ENCODE peak calls at places on chromosomes 1 and 21, in six cellular contexts. V is stimulated activated CD4-positive, alpha-beta T cell treated with anti-CD3 and anti-CD28 coated beads, Interleukin-12 subunit alpha, Interleukin-12 subunit beta, amount 100 ng/mL, for 4 hours; Z is HAP-1; J is neuronal stem cell; B is OCI-LY7; K is SHP77. W is an unnamed sample.
A peak's percentile ranks its signal among the peaks of the same experiment; 100 is the strongest.

GRCh38 chr1:203404546-203404945 is 53.6 kb upstream of the FMOD start:
- DNase-seq in V (no peak), K (no peak), Z (no peak), B (no peak), J (no peak), W (no peak)

GRCh38 chr21:26055010-26055409 is 115.6 kb downstream of the APP start:
- DNase-seq in J (no peak), B (no peak), V (no peak), K (no peak), Z (no peak), W (no peak)

GRCh38 chr1:24702511-24703293 is 42.5 kb upstream of the CLIC4 start:
- DNase-seq in Z (no peak), V (no peak), K (peak; percentile 87), B (no peak), J (no peak), W (peak; percentile 54)

GRCh38 chr1:86812286-86812685 is 101.6 kb downstream of the SELENOF start:
- DNase-seq in B (no peak), K (no peak), V (no peak), J (no peak), Z (no peak), W (no peak)

GRCh38 chr1:221098462-221099406 is 219.5 kb downstream of the HLX start:
- DNase-seq in K (no peak), Z (no peak), V (no peak), B (no peak), J (no peak), W (no peak)

GRCh38 chr1:119611701-119612113 is 36.4 kb downstream of the ZNF697 start:
- DNase-seq in V (peak; percentile 58), J (peak; percentile 62), B (peak; percentile 59), K (peak; percentile 26), Z (peak; percentile 43), W (peak; percentile 68)

GRCh38 chr1:154416496-154417337 is 11.6 kb downstream of the IL6R start:
- DNase-seq in B (no peak), V (no peak), K (no peak), Z (no peak), J (no peak), W (no peak)

GRCh38 chr1:54658164-54658913 is 16.8 kb downstream of the MROH7 start:
- DNase-seq in J (no peak), B (no peak), V (no peak), K (no peak), Z (no peak), W (no peak)

GRCh38 chr21:39904457-39904856 is 37.2 kb downstream of the PCP4 start:
- DNase-seq in B (no peak), Z (no peak), J (no peak), V (no peak), K (no peak), W (no peak)

GRCh38 chr1:67418839-67419586 is 11.2 kb downstream of the SERBP1 start:
- DNase-seq in B (no peak), J (no peak), Z (no peak), K (no peak), V (no peak), W (no peak)

GRCh38 chr1:119316870-119317416 is 51.6 kb upstream of the HAO2 start:
- DNase-seq in Z (no peak), K (no peak), V (no peak), B (no peak), J (no peak), W (no peak)

GRCh38 chr1:229526695-229527094 is 18.6 kb upstream of the NUP133 start:
- DNase-seq in Z (no peak), K (no peak), V (no peak), J (no peak), B (no peak), W (no peak)

GRCh38 chr1:225896937-225897549 is 8.1 kb upstream of the LEFTY1 start:
- DNase-seq in B (peak; percentile 85), V (peak; percentile 32), Z (no peak), J (no peak), K (no peak), W (no peak)

GRCh38 chr1:82161651-82162238 is 361.0 kb downstream of the ADGRL2 start:
- DNase-seq in Z (peak; percentile 41), K (peak; percentile 37), J (no peak), V (no peak), B (no peak), W (peak; percentile 33)

GRCh38 chr1:230760360-230760827 is 13.2 kb downstream of the CAPN9 start:
- DNase-seq in J (no peak), Z (no peak), B (peak; percentile 14), V (no peak), K (peak; percentile 38), W (no peak)

GRCh38 chr21:44085491-44086321 is 21.5 kb upstream of the PWP2 start:
- DNase-seq in Z (no peak), B (no peak), K (no peak), V (no peak), J (no peak), W (no peak)

GRCh38 chr21:19181604-19182140 is 778.1 kb upstream of the TMPRSS15 start:
- DNase-seq in K (no peak), Z (no peak), J (no peak), B (no peak), V (no peak), W (no peak)

GRCh38 chr21:36718951-36719501 is 20.1 kb downstream of the SIM2 start:
- DNase-seq in V (no peak), Z (no peak), J (no peak), K (no peak), B (no peak), W (no peak)

GRCh38 chr21:33383056-33383888 is 19.9 kb upstream of the IFNGR2 start:
- DNase-seq in B (peak; percentile 96), J (no peak), K (no peak), V (peak; percentile 48), Z (no peak), W (no peak)

GRCh38 chr1:101379939-101380338 is 143.1 kb downstream of the S1PR1 start:
- DNase-seq in J (no peak), Z (no peak), V (no peak), B (peak; percentile 4), K (no peak), W (no peak)

GRCh38 chr21:14259669-14260458 is 43.9 kb downstream of the RBM11 start:
- DNase-seq in B (peak; percentile 46), K (no peak), V (no peak), Z (peak; percentile 74), J (peak; percentile 53), W (no peak)

GRCh38 chr1:78304766-78305165 is 186.0 kb upstream of the PTGFR start:
- DNase-seq in V (no peak), B (no peak), J (no peak), K (no peak), Z (no peak), W (no peak)

GRCh38 chr21:43805275-43805800 is 16.0 kb downstream of the RRP1 start:
- DNase-seq in K (no peak), B (peak; percentile 96), V (no peak), Z (no peak), J (no peak), W (no peak)

GRCh38 chr1:193905288-193906085 is 719.1 kb upstream of the B3GALT2 start:
- DNase-seq in B (no peak), Z (no peak), J (no peak), V (no peak), K (no peak), W (no peak)

GRCh38 chr1:109630081-109630880 is 10.6 kb downstream of the AMPD2 start:
- DNase-seq in Z (peak; percentile 1), B (peak; percentile 41), J (no peak), K (no peak), V (peak; percentile 49), W (no peak)